ENCODE peak calls at places on chromosomes 5 and 9, in four cellular contexts. F is HepG2, M is K562, Q is GM12878. D is an unnamed sample.

GRCh38 chr5:80569086-80569960 is 757 bp downstream of the ANKRD34B start:
- DNase-seq in F (no peak), M (no peak), Q (no peak), D (no peak)

GRCh38 chr5:12320331-12320730 is 416.1 kb upstream of the CTNND2 start:
- DNase-seq in F (no peak), M (no peak), Q (no peak), D (no peak)

GRCh38 chr5:126220725-126221124 is 202.5 kb upstream of the GRAMD2B start:
- DNase-seq in F (no peak), M (no peak), Q (no peak), D (no peak)

GRCh38 chr5:125336401-125336800 is 590.0 kb upstream of the ZNF608 start:
- DNase-seq in F (no peak), M (no peak), Q (no peak), D (no peak)

GRCh38 chr5:74864823-74865222 is 1.4 kb downstream of the FAM169A start:
- DNase-seq in F (peak), M (no peak), Q (no peak), D (peak)

GRCh38 chr5:43780586-43780985 is 177.6 kb downstream of the NNT start:
- DNase-seq in F (no peak), M (no peak), Q (no peak), D (no peak)

GRCh38 chr9:105264380-105264779 is 19.9 kb downstream of the SLC44A1 start:
- DNase-seq in F (no peak), M (no peak), Q (no peak), D (no peak)

GRCh38 chr9:128992995-128993394 is 35.1 kb downstream of the SH3GLB2 start:
- DNase-seq in F (no peak), M (no peak), Q (no peak), D (no peak)

GRCh38 chr9:94900222-94901018 is 173.9 kb downstream of the AOPEP start:
- DNase-seq in F (no peak), M (no peak), Q (no peak), D (no peak)

GRCh38 chr9:114141553-114142548 is 13.5 kb upstream of the COL27A1 start:
- DNase-seq in F (peak), M (no peak), Q (no peak), D (no peak)

GRCh38 chr5:179679014-179679674 is 1.7 kb downstream of the CBY3 start:
- DNase-seq in F (no peak), M (peak), Q (no peak), D (peak)

GRCh38 chr5:149841844-149842793 is 102.5 kb downstream of the PDE6A start:
- DNase-seq in F (no peak), M (no peak), Q (no peak), D (no peak)

GRCh38 chr9:70811638-70812037 is 309.8 kb downstream of the TRPM3 start:
- DNase-seq in F (no peak), M (no peak), Q (no peak), D (no peak)

GRCh38 chr9:127264462-127265040 is at the start of gene GARNL3:
- DNase-seq in F (no peak), M (no peak), Q (no peak), D (no peak)

GRCh38 chr5:147458581-147458980 is 51.3 kb downstream of the DPYSL3 start:
- DNase-seq in F (no peak), M (no peak), Q (no peak), D (no peak)

GRCh38 chr9:94581711-94582110 is 11.9 kb downstream of the FBP2 start:
- DNase-seq in F (no peak), M (no peak), Q (no peak), D (no peak)

GRCh38 chr5:66113160-66113559 is 30.9 kb upstream of the SREK1 start:
- DNase-seq in F (peak), M (no peak), Q (no peak), D (no peak)
- TF ChIP-seq SP1 in F (no peak), M (no peak), Q (no peak), D (no peak)

GRCh38 chr5:82796643-82797416 is 280.4 kb downstream of the TMEM167A start:
- DNase-seq in F (no peak), M (no peak), Q (no peak), D (no peak)

GRCh38 chr5:82794876-82795275 is 282.3 kb downstream of the TMEM167A start:
- DNase-seq in F (no peak), M (no peak), Q (no peak), D (no peak)

GRCh38 chr5:82802954-82803353 is 274.2 kb downstream of the TMEM167A start:
- DNase-seq in F (no peak), M (no peak), Q (no peak), D (no peak)

GRCh38 chr5:82798676-82799075 is 278.5 kb downstream of the TMEM167A start:
- DNase-seq in F (no peak), M (no peak), Q (no peak), D (no peak)

DNA sequence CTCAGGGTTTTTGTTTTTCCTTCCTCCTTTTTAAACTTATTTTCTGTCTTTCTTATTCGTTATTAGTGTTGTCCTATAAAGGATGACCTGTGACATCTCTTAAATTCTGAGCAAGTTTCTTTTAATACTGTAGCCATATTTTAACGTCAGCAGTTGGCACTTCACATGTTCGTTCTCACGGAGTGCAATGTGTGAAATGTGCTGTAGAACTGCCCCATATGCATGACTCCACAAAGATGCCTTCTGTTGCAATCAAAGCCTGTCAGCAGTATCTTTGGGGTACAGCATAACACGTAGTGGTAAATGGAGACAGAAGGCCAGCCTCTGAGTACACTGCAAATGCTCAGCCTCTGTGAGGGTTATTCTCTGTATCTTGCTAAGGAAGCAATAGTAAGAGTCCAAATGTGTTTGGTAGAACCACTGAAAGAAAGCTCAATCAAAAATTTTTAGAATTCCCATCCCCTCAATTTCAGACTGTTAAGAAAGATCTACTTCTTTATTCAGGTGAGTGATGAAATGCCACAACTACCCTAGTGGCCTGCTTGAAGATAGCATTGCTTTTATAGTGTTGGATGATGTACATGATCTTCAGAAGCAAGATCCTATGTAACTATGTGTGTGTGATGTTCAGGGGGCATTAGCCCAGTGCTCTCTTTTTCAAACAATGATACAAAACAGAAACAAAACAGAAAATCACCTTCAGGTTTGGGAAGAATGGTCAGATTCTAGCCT is 277.7 kb downstream of the TMEM167A start:
- DNase-seq in F (peak), M (no peak), Q (no peak), D (no peak)
- TF ChIP-seq FOXK2 in F (no peak), M (no peak), Q (no peak), D (no peak)

GRCh38 chr9:5582835-5583195 is 46.1 kb upstream of the RIC1 start:
- DNase-seq in F (no peak), M (no peak), Q (peak), D (no peak)
- TF ChIP-seq SP1 in F (no peak), M (no peak), Q (no peak), D (no peak)

DNA sequence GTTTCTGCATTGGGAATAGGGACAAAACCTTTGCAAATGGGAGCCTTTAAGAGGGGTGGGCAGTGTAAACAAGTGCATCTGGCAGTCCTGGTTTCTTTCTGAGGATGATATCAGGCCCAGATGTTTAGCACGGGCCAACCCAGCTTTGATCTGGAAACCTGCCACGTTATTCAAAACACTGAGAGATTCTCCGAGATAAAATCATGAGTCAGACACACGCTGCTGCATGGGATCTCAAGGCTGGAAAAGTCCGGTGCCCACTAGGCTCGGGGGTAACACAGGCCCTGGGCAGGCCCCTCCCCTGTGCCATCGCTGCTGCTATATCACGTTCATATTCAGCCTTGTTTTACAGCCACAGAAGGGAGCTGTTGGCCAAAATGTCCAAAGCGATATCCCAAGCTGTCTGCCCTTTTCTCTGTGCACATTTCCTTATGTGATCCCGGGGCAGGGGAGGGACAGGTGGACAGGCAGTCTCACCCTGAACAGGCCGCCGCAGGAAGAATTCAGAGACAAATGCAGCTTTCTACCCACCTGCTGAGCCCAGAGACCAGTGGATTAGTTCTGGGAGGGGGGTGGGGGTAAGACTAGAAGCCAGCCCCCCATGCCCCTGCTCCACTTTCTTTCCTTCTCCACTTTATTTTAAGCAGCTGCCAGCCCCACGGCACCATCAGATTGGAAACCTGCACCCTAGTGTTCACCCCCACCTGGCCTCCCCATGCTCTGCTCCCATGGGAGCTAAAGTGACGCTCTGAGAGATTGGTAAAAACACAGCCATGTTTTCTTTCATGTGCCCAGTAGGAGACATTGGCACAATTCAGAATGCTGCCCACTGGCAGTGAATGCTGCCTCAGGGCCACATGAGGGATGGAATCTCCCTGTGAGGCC is 63.1 kb downstream of the TMOD1 start:
- DNase-seq in F (no peak), M (no peak), Q (no peak), D (no peak)
- TF ChIP-seq FOXK2 in F (no peak), M (no peak), Q (no peak), D (no peak)

DNA sequence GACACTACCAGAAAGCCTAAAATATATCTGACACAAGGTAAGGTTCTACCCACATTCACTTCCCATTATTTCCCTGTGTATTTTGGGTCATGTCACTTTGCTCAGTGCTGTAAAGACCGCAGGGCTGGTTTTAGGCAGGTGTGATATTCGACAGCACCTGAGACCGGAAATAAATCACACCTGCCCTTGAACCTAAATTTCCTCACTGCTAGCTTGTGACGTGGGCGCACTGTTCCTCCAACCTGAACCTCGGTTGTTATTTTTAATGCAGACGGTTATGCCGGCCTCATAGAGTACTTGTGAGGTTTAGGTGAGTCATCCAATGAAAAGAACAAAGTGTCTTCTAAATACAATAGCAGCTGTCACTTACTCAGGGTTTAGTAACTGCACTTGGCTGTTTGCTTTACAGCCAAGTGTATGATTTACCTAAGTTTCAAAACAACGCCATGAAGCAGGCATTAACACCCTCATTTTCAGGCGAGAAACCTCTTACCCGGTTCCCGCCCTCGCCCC is 20.7 kb upstream of the ZNF782 start:
- DNase-seq in F (peak), M (no peak), Q (peak), D (no peak)
- TF ChIP-seq SP1 in F (no peak), M (no peak), Q (peak), D (no peak)

GRCh38 chr5:178535299-178536175 is 54.7 kb downstream of the COL23A1 start:
- DNase-seq in F (no peak), M (peak), Q (no peak), D (no peak)
- TF ChIP-seq FOXK2 in F (no peak), M (no peak), Q (no peak), D (no peak)

GRCh38 chr9:18404482-18405029 is 69.4 kb upstream of the ADAMTSL1 start:
- DNase-seq in F (no peak), M (no peak), Q (no peak), D (no peak)
- TF ChIP-seq SP1 in F (no peak), M (no peak), Q (no peak), D (no peak)

GRCh38 chr9:38008168-38009034 is 60.6 kb downstream of the SHB start:
- DNase-seq in F (peak), M (peak), Q (peak), D (no peak)
- TF ChIP-seq FOXK2 in F (no peak), M (no peak), Q (no peak), D (no peak)

GRCh38 chr5:67283988-67284457 is 87.4 kb upstream of the CD180 start:
- DNase-seq in F (no peak), M (no peak), Q (no peak), D (no peak)
- TF ChIP-seq SP1 in F (no peak), M (no peak), Q (no peak), D (no peak)

GRCh38 chr5:56480305-56481146 is 247.4 kb upstream of the ANKRD55 start:
- DNase-seq in F (peak), M (no peak), Q (peak), D (peak)

GRCh38 chr5:56479126-56479525 is 246.0 kb upstream of the ANKRD55 start:
- DNase-seq in F (no peak), M (no peak), Q (no peak), D (no peak)

GRCh38 chr5:56481147-56481997 is 248.2 kb upstream of the ANKRD55 start:
- DNase-seq in F (peak), M (no peak), Q (peak), D (peak)

GRCh38 chr5:56479701-56480304 is 246.7 kb upstream of the ANKRD55 start:
- DNase-seq in F (no peak), M (no peak), Q (peak), D (no peak)

DNA sequence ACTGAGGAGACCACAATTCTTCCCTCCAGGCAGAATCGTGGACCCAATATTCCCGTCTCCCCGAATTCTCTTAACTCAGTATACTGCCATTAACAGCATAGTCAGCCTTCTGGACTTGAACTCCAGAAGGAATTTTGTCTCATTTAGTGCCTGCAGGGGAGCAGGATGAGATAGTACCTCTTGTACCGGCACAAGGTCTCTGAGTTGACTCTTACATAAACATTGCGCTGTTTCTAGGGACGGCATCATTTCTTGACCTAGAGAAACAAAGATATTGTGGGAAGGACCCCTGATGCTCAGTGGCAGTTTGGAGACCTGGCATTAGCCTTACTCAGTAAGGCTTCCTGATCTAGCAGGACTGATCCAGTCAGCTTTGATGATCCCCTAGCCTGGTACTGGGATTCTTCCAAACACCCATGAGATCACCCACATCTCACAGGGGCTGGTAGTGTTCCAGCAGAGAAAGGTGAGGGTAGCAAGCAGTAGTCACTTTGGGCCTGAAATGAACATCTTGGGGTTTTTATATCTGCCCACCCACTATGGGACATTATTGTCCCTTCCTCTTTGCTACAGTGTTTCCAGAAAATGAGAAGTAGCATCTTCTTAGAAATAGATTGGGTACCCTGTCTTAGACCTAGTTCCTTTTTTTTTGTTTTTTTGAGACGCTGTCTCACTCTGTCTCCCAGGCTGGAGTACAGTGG is 249.0 kb upstream of the ANKRD55 start:
- DNase-seq in F (no peak), M (no peak), Q (no peak), D (no peak)
- TF ChIP-seq FOXK2 in F (no peak), M (no peak), Q (no peak), D (no peak)